ENCODE peak calls at places on chromosomes 11 and 22, in six cellular contexts. F, I, M, L, H and N are unnamed samples.

GRCh38 chr22:42066133-42066761 is 4.4 kb downstream of the NAGA start:
- DNase-seq in F (no peak), I (no peak), M (no peak), L (no peak), H (no peak), N (no peak)

GRCh38 chr22:37820350-37820749 is 2.8 kb upstream of the GALR3 start:
- DNase-seq in F (no peak), I (no peak), M (no peak), L (no peak), H (no peak), N (no peak)

GRCh38 chr11:24496728-24497396 is at the start of gene LUZP2:
- DNase-seq in F (peak; percentile 16), I (no peak), M (peak; percentile 59), L (no peak), H (peak; percentile 88), N (peak; percentile 41)

GRCh38 chr11:67489860-67490726 is 7.3 kb downstream of the AIP start:
- DNase-seq in F (no peak), I (no peak), M (no peak), L (no peak), H (no peak), N (no peak)

GRCh38 chr11:107457205-107457557 is 444 bp downstream of the CWF19L2 start:
- DNase-seq in F (no peak), I (no peak), M (peak; percentile 15), L (peak; percentile 4), H (peak; percentile 54), N (no peak)

GRCh38 chr11:77617892-77618291 is 19.7 kb downstream of the CLNS1A start:
- DNase-seq in F (no peak), I (no peak), M (peak; percentile 55), L (no peak), H (no peak), N (no peak)

GRCh38 chr22:48588881-48589450 is 1238.7 kb downstream of the BRD1 start:
- DNase-seq in F (no peak), I (no peak), M (no peak), L (no peak), H (no peak), N (no peak)

GRCh38 chr11:67301313-67301921 is 1.9 kb upstream of the SSH3 start:
- DNase-seq in F (peak; percentile 19), I (no peak), M (no peak), L (no peak), H (no peak), N (no peak)

GRCh38 chr11:11143849-11144248 is 209.2 kb downstream of the CSNK2A3 start:
- DNase-seq in F (no peak), I (no peak), M (no peak), L (no peak), H (no peak), N (no peak)

GRCh38 chr11:112157274-112157766 is 6.6 kb downstream of the IL18 start:
- DNase-seq in F (no peak), I (no peak), M (peak; percentile 100), L (peak; percentile 85), H (no peak), N (peak; percentile 49)

GRCh38 chr11:80034801-80035200 is 594.0 kb upstream of the TENM4 start:
- DNase-seq in F (no peak), I (no peak), M (no peak), L (no peak), H (no peak), N (no peak)

GRCh38 chr11:134554106-134554505 is 142.1 kb upstream of the B3GAT1 start:
- DNase-seq in F (no peak), I (no peak), M (no peak), L (no peak), H (no peak), N (peak; percentile 40)

GRCh38 chr22:17093081-17093480 is 8.3 kb downstream of the IL17RA start:
- DNase-seq in F (no peak), I (no peak), M (no peak), L (no peak), H (no peak), N (no peak)

GRCh38 chr11:129766858-129767604 is 48.6 kb upstream of the TMEM45B start:
- DNase-seq in F (no peak), I (no peak), M (peak; percentile 29), L (no peak), H (peak; percentile 63), N (peak; percentile 39)

GRCh38 chr11:126624491-126624890 is 269.0 kb downstream of the ST3GAL4 start:
- DNase-seq in F (no peak), I (no peak), M (peak; percentile 75), L (no peak), H (no peak), N (no peak)

GRCh38 chr11:65640483-65641207 is 2.7 kb downstream of the SIPA1 start:
- DNase-seq in F (peak; percentile 70), I (no peak), M (no peak), L (no peak), H (no peak), N (no peak)

GRCh38 chr22:27918351-27919221 is 470 bp downstream of the PITPNB start:
- DNase-seq in F (peak; percentile 72), I (peak; percentile 42), M (peak; percentile 61), L (peak; percentile 27), H (peak; percentile 80), N (peak; percentile 53)

GRCh38 chr22:19765477-19766234 is 5.1 kb downstream of the TBX1 start:
- DNase-seq in F (no peak), I (no peak), M (no peak), L (no peak), H (peak; percentile 52), N (no peak)

GRCh38 chr11:12888525-12889158 is 120.5 kb upstream of the RASSF10 start:
- DNase-seq in F (peak; percentile 85), I (peak; percentile 92), M (peak; percentile 89), L (peak; percentile 64), H (peak; percentile 87), N (peak; percentile 83)

GRCh38 chr11:93591247-93591898 is 48.2 kb upstream of the SMCO4 start:
- DNase-seq in F (no peak), I (no peak), M (peak; percentile 82), L (no peak), H (no peak), N (no peak)

DNA sequence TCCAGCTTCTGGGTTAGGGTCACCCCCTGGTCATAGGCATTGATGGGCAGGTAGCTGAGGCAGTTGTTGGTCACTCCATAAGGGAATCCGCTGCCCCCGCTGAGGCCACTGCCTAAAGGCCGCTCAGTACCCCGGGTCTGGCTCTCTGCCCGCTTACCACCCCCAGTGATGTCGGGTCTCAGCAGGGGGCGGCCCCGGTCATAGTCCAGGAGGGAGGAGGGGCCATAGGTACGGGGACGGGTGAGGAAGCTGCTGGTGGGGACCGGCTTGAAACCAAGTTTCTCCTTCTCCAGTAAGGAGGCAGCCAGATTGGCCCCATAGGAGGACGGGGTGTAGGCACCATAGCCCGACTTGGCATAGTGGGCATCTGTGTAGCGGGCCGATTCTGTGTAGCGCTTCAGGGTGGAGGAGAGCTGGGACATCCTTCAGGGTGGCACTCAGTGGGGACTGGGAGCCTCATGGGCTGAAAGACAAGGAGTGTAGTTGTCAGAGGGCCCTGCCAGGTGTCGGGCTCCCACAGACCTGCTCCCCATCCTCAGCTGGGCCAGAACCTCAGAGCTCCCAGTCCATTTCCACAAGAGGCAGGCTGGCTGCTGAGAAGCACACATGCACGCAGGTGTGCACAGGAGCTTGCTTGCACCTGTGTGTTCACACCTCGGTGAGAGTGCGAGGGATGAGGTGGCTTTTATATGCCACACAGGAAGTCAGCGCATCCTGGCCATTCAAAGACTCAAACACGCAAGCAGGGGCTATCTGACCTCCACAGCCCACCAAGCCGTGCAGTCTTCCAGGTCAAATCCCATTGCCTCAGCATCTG is 8.2 kb downstream of the USP2 start:
- DNase-seq in F (no peak), I (no peak), M (no peak), L (no peak), H (no peak), N (no peak)
- H3K4me1 ChIP-seq in F (peaks cover 51% of the 10 kb centered on the region), I (peaks cover 8% of the 10 kb centered on the region), M (peaks cover 40% of the 10 kb centered on the region), L (peaks cover 27% of the 10 kb centered on the region), H (peaks cover 60% of the 10 kb centered on the region), N (peaks cover 54% of the 10 kb centered on the region)

GRCh38 chr11:119258983-119259382 is 52.8 kb downstream of the CBL start:
- DNase-seq in F (no peak), I (no peak), M (no peak), L (no peak), H (no peak), N (no peak)

GRCh38 chr11:119263352-119263940 is 53.5 kb downstream of the MCAM start:
- DNase-seq in F (no peak), I (no peak), M (peak; percentile 26), L (no peak), H (no peak), N (no peak)

GRCh38 chr11:119266063-119266462 is 50.9 kb downstream of the MCAM start:
- DNase-seq in F (no peak), I (no peak), M (no peak), L (no peak), H (no peak), N (no peak)

GRCh38 chr11:119266517-119267255 is 50.2 kb downstream of the MCAM start:
- DNase-seq in F (no peak), I (no peak), M (no peak), L (no peak), H (no peak), N (no peak)

GRCh38 chr11:119262668-119263351 is 54.1 kb downstream of the MCAM start:
- DNase-seq in F (no peak), I (no peak), M (peak; percentile 46), L (no peak), H (no peak), N (no peak)
- H3K4me1 ChIP-seq in F (peaks cover 90% of the 10 kb centered on the region), I (no peaks in the 10 kb centered on the region), M (peaks cover 2% of the 10 kb centered on the region), L (peaks cover 17% of the 10 kb centered on the region), H (peaks cover 3% of the 10 kb centered on the region), N (no peaks in the 10 kb centered on the region)

DNA sequence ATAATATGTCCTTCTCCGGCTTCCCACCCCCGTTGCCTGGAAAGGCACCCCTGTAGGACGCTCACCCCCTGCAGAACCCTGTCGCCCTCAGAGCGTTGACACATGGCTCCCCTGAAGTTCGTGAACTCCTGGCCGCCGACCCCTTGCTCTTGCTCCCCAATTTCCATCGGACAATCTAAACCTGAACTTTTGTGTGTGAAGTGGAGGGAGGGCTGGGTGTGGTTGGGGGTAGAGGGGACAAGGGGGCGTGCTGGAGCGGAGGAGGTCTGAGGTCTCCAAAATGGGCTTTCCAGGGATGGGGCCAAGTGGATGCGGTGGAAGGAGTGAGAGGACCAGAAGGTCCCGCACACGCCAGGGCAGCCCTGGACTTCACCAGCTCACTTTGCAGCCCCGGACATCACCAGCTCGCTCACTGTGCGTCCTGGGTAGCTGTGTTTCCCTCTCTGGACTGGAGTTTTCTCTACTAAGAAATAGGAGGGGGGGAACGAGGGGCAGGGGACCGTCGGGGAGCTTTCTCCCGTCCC is 18.6 kb downstream of the CREB3L1 start:
- DNase-seq in F (no peak), I (no peak), M (no peak), L (no peak), H (no peak), N (no peak)
- H3K4me1 ChIP-seq in F (peaks cover 49% of the 10 kb centered on the region), I (peaks cover 16% of the 10 kb centered on the region), M (peaks cover 71% of the 10 kb centered on the region), L (peaks cover 64% of the 10 kb centered on the region), H (peaks cover 39% of the 10 kb centered on the region), N (peaks cover 13% of the 10 kb centered on the region)

DNA sequence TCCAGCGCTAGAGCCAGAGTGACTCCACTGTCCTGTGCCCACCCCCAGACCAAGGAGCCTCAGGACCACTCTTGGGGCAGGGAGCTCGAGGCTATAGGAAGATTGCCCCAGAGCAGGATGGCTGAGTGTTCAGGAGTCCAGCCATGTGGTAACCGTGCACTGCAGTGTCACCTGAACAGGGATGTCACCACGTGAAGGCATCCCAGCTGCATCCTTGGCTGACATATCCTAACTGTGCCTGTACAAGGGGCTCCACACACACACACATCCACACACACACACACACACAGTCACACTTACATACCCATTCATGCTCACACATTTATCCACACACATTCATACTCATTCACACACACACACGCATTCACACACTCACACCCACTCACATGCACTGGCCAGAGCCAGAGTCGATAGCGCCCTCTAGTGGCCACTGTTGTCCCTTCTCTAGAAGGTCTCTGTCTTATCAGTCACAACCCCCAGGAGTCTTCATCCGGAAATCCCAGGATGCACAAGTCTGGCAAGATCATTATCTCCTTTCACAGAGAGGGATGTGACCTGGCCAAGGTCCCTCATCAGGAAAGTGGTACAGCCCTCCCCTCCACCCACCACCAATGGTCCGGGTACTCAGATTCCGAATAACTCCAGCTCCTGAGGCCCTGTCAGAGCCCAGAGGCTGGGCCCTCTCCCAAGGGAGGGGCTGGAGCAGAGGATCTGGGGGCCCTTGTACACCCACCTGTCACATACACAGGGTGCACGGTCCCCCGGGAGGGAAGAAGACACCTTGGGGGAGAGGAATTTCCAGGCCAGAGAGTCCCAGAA is 55.1 kb downstream of the IGLL5 start:
- DNase-seq in F (peak; percentile 55), I (peak; percentile 14), M (peak; percentile 33), L (peak; percentile 35), H (peak; percentile 90), N (peak; percentile 94)
- H3K4me1 ChIP-seq in F (peaks cover 5% of the 10 kb centered on the region), I (no peaks in the 10 kb centered on the region), M (no peaks in the 10 kb centered on the region), L (no peaks in the 10 kb centered on the region), H (no peaks in the 10 kb centered on the region), N (peaks cover 17% of the 10 kb centered on the region)